ENCODE peak calls at places on chromosome 22, in seven cellular contexts. H is fibroblast of villous mesenchyme; T is lower lobe of right lung; E is AG04450; L is CD8-positive, alpha-beta T cell; O is tibial nerve; Y is gastrocnemius medialis. A is an unnamed sample.

GRCh38 chr22:33129621-33130020 is 71.4 kb upstream of the SYN3 start:
- DNase-seq in L (no peak), Y (no peak), O (no peak), E (no peak), H (no peak), T (no peak), A (no peak)

GRCh38 chr22:39459681-39460080 is 2.9 kb downstream of the MGAT3 start:
- DNase-seq in E (no peak), O (no peak), H (no peak), T (no peak), L (no peak), Y (no peak), A (no peak)

GRCh38 chr22:21098099-21098671 is 52.4 kb downstream of the LRRC74B start:
- DNase-seq in L (no peak), E (no peak), H (no peak), T (no peak), O (no peak), Y (no peak), A (peak)

GRCh38 chr22:48844096-48844675 is 983.5 kb downstream of the BRD1 start:
- DNase-seq in Y (no peak), L (no peak), O (no peak), H (no peak), E (no peak), T (no peak), A (no peak)

GRCh38 chr22:49014227-49015201 is 813.2 kb downstream of the BRD1 start:
- DNase-seq in L (peak), E (no peak), H (no peak), O (no peak), Y (no peak), T (peak), A (no peak)

GRCh38 chr22:43867839-43868652 is 5.7 kb upstream of the SULT4A1 start:
- DNase-seq in H (peak), O (peak), E (peak), T (peak), Y (no peak), L (no peak), A (peak)

GRCh38 chr22:39283312-39284141 is 35.9 kb downstream of the RPL3 start:
- DNase-seq in Y (peak), E (no peak), L (no peak), T (peak), O (peak), H (peak), A (peak)

GRCh38 chr22:23193882-23194281 is 13.6 kb downstream of the BCR start:
- DNase-seq in H (no peak), L (no peak), Y (no peak), T (no peak), E (no peak), O (no peak), A (no peak)

GRCh38 chr22:44611880-44612496 is 90.0 kb upstream of the PRR5 start:
- DNase-seq in L (no peak), H (no peak), T (no peak), Y (no peak), O (no peak), E (no peak), A (no peak)

GRCh38 chr22:21100149-21101032 is 54.6 kb downstream of the LRRC74B start:
- DNase-seq in T (no peak), O (no peak), E (no peak), L (no peak), Y (no peak), H (peak), A (no peak)

GRCh38 chr22:31830721-31831070 is 76.9 kb downstream of the DEPDC5 start:
- DNase-seq in E (no peak), T (no peak), Y (no peak), L (no peak), H (no peak), O (no peak), A (no peak)
- H3K4me3 ChIP-seq in E (no peak), T (no peak), Y (no peak), L (no peak), H (no peak), O (no peak), A (no peak)

DNA sequence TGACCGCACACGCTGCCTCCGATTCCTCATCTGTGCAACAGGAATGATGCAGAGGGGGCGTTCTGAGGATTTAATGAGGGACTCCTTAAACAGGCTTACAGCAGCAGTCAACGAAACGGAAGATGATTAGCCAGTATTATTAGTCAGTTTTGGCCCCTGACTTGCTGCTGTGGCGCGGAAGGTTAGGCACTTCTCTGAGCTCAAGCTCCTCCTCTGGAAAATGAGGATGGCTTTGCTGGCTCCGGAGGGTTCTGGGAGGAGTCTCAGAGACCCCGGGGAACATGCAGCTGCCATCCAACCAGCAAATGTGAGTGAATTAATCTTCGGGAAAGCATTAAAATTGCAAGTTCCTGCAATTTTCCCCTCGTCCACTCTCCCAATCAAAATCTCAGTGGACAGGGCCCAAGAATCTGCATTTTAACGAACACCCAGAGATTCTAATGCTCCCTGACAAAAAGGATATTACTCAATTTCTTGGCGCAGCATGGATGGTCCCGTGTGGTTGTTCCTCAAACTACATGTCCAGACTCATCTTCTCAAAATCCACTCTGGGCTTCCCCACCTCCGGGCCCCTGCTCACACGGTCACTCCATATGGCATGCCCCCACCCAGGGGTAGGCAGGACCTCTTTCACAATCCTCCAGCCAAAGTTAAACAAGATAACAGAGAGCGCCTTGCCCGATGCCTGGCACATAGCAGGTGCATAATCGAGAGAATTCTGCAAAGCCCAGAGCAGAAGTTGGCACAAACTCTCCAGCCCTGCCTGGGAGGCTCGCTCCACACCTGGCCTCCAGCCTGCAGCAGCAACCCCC is 6.4 kb downstream of the ELFN2 start:
- DNase-seq in T (no peak), Y (no peak), O (peak), H (peak), L (no peak), E (no peak), A (no peak)
- H3K4me3 ChIP-seq in T (peak), Y (no peak), O (no peak), H (peak), L (peak), E (peak), A (no peak)

DNA sequence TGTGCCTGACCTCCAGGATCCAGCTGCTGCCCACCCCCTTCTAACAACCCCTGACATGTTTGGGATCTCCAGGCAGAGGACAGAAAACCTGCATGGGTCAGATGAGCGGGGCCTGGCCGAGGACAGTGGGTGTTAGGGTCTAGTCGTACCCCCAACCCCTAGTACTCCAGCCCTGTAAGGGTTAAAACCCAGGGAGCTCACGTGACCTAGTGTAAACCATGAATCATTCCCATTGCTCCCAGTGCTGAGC is 89.1 kb upstream of the CRYBB3 start:
- DNase-seq in Y (no peak), L (no peak), O (no peak), H (no peak), T (no peak), E (no peak), A (no peak)
- H3K4me3 ChIP-seq in Y (peak), L (peak), O (peak), H (no peak), T (peak), E (peak), A (peak)

GRCh38 chr22:30263883-30264282 is 2.8 kb downstream of the OSM start:
- DNase-seq in Y (no peak), E (no peak), L (no peak), O (no peak), H (no peak), T (no peak), A (no peak)

GRCh38 chr22:30267382-30268302 is 991 bp upstream of the OSM start:
- DNase-seq in E (no peak), Y (no peak), L (no peak), O (no peak), T (peak), H (no peak), A (no peak)

GRCh38 chr22:30266445-30267381 is at the start of gene OSM:
- DNase-seq in O (peak), E (no peak), T (peak), L (peak), Y (no peak), H (no peak), A (no peak)

GRCh38 chr22:30265131-30265720 is 1.4 kb downstream of the OSM start:
- DNase-seq in H (no peak), T (no peak), E (no peak), L (no peak), Y (no peak), O (no peak), A (no peak)

GRCh38 chr22:30265851-30266444 is 703 bp downstream of the OSM start:
- DNase-seq in Y (no peak), L (peak), O (no peak), H (no peak), T (peak), E (no peak), A (no peak)
- H3K4me3 ChIP-seq in Y (peak), L (peak), O (peak), H (no peak), T (peak), E (no peak), A (no peak)

DNA sequence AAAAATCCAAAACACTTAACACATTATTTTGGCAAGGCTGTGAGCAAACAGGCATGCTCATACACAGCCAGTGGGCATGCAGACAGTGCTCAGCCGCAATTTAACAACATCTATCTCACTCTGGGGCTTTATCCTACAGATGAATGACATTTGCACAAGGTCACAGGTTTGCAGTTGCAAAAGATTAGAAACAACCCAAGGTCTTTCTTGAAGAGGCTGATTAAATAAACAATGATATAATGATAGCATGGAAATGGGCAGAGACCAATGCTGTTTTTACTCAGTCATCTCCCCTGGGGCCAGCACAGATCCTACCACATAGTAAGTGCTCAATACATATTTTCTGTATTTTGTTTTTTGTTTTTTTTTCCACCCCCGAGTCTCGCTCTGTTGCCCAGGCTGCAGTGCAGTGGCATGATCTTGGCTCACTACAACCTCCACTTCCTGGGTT is 9.4 kb downstream of the A4GALT start:
- DNase-seq in Y (no peak), O (no peak), T (no peak), H (no peak), E (no peak), L (no peak), A (no peak)
- H3K4me3 ChIP-seq in Y (no peak), O (no peak), T (no peak), H (no peak), E (no peak), L (no peak), A (no peak)

GRCh38 chr22:46006379-46007002 is 29.5 kb upstream of the WNT7B start:
- DNase-seq in E (peak), H (peak), O (peak), T (peak), L (peak), Y (peak), A (peak)
- H3K4me3 ChIP-seq in E (no peak), H (peak), O (no peak), T (peak), L (no peak), Y (peak), A (peak)

DNA sequence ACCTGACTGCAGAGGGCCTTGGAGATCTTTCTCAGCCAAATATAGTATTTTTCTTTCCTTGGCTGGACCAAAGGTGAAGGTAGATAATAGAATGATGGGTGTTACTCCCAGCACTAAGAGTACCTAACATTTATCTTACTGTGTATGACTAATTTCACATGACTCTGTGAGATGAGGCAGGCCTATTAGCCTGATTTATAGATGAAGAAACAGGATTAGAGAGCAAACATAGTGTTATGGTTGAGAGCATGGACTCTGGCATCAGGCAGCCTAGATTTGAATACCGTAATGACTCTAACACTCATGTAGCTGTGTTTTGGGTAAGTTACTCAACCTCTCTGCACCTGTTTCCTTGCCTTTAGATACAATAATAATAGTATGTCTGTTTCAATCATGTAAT is 2.7 kb downstream of the ACO2 start:
- DNase-seq in L (no peak), O (no peak), H (no peak), Y (no peak), E (no peak), T (no peak), A (no peak)
- H3K4me3 ChIP-seq in L (no peak), O (no peak), H (no peak), Y (no peak), E (no peak), T (no peak), A (no peak)

A was measured in fibroblast of pulmonary artery.